ENCODE peak calls at places on chromosomes 1 and 21, in six cellular contexts. C, I, A, F, Z and O are unnamed samples.

GRCh38 chr1:16615253-16616252 is 2.2 kb upstream of the NBPF1 start:
- DNase-seq in Z (no peak), A (no peak), F (no peak), C (peak; percentile 61), I (no peak), O (no peak)

GRCh38 chr1:167489581-167490340 is 28.6 kb downstream of the CD247 start:
- DNase-seq in F (no peak), I (no peak), A (no peak), C (no peak), Z (no peak), O (no peak)

GRCh38 chr1:203569490-203570318 is 56.9 kb upstream of the ATP2B4 start:
- DNase-seq in C (no peak), Z (no peak), F (no peak), I (no peak), A (no peak), O (no peak)

GRCh38 chr21:37993071-37993470 is 76.8 kb upstream of the KCNJ6 start:
- DNase-seq in F (no peak), A (no peak), I (no peak), Z (no peak), C (no peak), O (no peak)

GRCh38 chr1:40267767-40268187 is 9.7 kb downstream of the ZMPSTE24 start:
- DNase-seq in F (no peak), C (no peak), Z (no peak), I (no peak), A (peak; percentile 53), O (no peak)

GRCh38 chr1:162213281-162213909 is 143.9 kb downstream of the NOS1AP start:
- DNase-seq in A (peak; percentile 80), C (no peak), Z (no peak), F (peak; percentile 86), I (no peak), O (no peak)

GRCh38 chr1:204296431-204296988 is 63.2 kb downstream of the PLEKHA6 start:
- DNase-seq in C (no peak), F (peak; percentile 41), A (no peak), I (no peak), Z (no peak), O (peak; percentile 45)

GRCh38 chr1:244473059-244473605 is 12.1 kb downstream of the CATSPERE start:
- DNase-seq in Z (no peak), I (no peak), A (no peak), F (no peak), C (no peak), O (no peak)

GRCh38 chr1:47616036-47616435 is 178.2 kb downstream of the FOXD2 start:
- DNase-seq in A (no peak), Z (no peak), F (no peak), C (no peak), I (no peak), O (no peak)

GRCh38 chr1:41446851-41447610 is 37.5 kb downstream of the EDN2 start:
- DNase-seq in F (no peak), A (no peak), Z (no peak), I (no peak), C (no peak), O (no peak)

GRCh38 chr21:40272037-40272436 is 404.8 kb downstream of the PCP4 start:
- DNase-seq in I (no peak), Z (no peak), A (no peak), F (no peak), C (no peak), O (no peak)

GRCh38 chr1:42040159-42040558 is 113.1 kb upstream of the GUCA2B start:
- DNase-seq in A (no peak), C (no peak), F (no peak), I (no peak), Z (no peak), O (no peak)

GRCh38 chr21:33318087-33318486 is 6.7 kb upstream of the IFNAR1 start:
- DNase-seq in F (no peak), I (no peak), Z (no peak), A (no peak), C (no peak), O (no peak)

GRCh38 chr1:203177471-203178039 is 1.9 kb upstream of the MYBPH start:
- DNase-seq in A (no peak), Z (no peak), F (no peak), I (peak; percentile 43), C (no peak), O (peak; percentile 83)

GRCh38 chr21:32978346-32979270 is 47.1 kb upstream of the OLIG2 start:
- DNase-seq in I (no peak), Z (no peak), F (no peak), C (no peak), A (no peak), O (no peak)

GRCh38 chr1:54887665-54888071 is 673 bp upstream of the DHCR24 start:
- DNase-seq in I (no peak), F (no peak), Z (no peak), C (no peak), A (no peak), O (peak; percentile 61)

GRCh38 chr1:85544689-85545203 is 35.8 kb upstream of the CCN1 start:
- DNase-seq in Z (no peak), F (peak; percentile 46), A (peak; percentile 23), I (no peak), C (no peak), O (no peak)

GRCh38 chr21:36478941-36479340 is 981 bp downstream of the CLDN14 start:
- DNase-seq in C (no peak), F (no peak), I (peak; percentile 15), A (peak; percentile 48), Z (no peak), O (no peak)

GRCh38 chr21:41635874-41636273 is 127.9 kb upstream of the TMPRSS2 start:
- DNase-seq in Z (no peak), A (no peak), F (no peak), I (no peak), C (no peak), O (no peak)

GRCh38 chr1:6025269-6026094 is 20.2 kb upstream of the KCNAB2 start:
- DNase-seq in Z (no peak), I (no peak), F (no peak), C (no peak), A (no peak), O (peak; percentile 55)

GRCh38 chr21:41884501-41885030 is 5.4 kb upstream of the PRDM15 start:
- DNase-seq in F (no peak), I (no peak), A (no peak), Z (no peak), C (no peak), O (no peak)

GRCh38 chr1:182004601-182005000 is 56.9 kb downstream of the ZNF648 start:
- DNase-seq in C (no peak), F (no peak), I (no peak), Z (no peak), A (no peak), O (no peak)

GRCh38 chr1:101365186-101365585 is 128.4 kb downstream of the S1PR1 start:
- DNase-seq in Z (no peak), C (no peak), F (no peak), A (no peak), I (no peak), O (no peak)

GRCh38 chr1:9239622-9240401 is 5.2 kb downstream of the H6PD start:
- DNase-seq in Z (no peak), I (no peak), F (peak; percentile 83), A (peak; percentile 78), C (peak; percentile 18), O (peak; percentile 93)

GRCh38 chr1:21659099-21659923 is 9.8 kb downstream of the RAP1GAP start:
- DNase-seq in C (peak; percentile 90), I (peak; percentile 63), A (peak; percentile 70), F (peak; percentile 58), Z (no peak), O (peak; percentile 80)

DNA sequence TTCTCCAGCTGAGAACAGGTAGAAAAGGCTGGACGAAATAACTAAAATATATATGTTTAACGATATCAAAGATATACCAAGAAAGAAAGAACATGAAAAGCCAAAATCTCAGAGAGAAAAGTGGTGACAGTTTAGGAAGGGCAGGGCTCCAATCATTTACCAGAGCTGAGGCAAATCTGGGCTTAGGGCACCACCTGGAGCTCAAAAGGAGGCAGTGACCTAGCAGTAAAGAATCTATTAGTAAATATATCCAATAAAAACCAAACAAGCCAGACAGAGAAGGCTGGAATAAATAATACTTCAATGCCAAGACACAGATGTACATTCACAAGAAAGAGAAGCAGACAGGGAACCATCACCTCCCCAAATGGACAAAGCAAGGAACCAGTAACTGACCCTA is 43.5 kb downstream of the CHIA start:
- DNase-seq in C (peak; percentile 38), F (peak; percentile 50), I (no peak), Z (peak; percentile 33), A (peak; percentile 16), O (peak; percentile 55)
- TF ChIP-seq MYC in C (no peak), F (no peak), I (no peak), Z (no peak), A (no peak), O (no peak)

DNA sequence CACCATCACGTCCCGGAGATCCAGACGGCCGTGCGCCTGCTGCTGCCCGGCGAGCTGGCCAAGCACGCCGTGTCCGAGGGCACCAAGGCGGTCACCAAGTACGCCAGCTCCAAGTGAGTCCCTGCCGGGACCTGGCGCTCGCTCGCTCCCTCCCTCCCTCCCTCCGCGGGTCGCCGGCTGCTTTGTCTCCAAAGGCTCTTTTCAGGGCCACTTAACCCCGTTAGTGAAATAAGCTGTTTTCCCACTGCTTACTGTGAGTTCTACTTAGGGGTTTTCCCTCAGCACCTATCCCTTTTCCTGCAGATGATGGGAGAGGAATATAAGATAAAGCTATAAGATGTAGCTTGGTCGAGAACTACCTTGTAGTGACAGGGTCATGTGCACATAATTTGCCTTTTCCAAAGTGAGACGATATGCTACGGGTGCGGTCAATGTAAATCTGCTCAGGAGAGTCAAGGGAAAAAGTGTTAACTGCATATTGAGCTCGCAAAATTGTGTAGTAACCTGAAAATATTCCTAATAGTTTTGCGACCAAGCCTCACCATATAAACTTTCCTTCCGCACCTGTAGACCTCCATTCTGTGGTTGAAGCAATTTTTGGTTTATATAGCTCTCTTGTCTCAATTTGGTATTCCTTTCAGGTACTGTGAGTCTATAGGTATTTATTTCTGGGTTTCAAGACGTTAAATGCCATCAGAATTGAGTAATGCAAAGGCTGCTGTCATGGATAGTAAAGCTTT is 55.9 kb upstream of the BOLA1 start:
- DNase-seq in F (peak; percentile 23), A (peak; percentile 46), I (no peak), Z (no peak), C (peak; percentile 37), O (peak; percentile 38)
- TF ChIP-seq POLR2A in F (peak; percentile 57), A (peak; percentile 20), I (no peak), Z (peak; percentile 49), C (peak; percentile 69), O (peak; percentile 22)

DNA sequence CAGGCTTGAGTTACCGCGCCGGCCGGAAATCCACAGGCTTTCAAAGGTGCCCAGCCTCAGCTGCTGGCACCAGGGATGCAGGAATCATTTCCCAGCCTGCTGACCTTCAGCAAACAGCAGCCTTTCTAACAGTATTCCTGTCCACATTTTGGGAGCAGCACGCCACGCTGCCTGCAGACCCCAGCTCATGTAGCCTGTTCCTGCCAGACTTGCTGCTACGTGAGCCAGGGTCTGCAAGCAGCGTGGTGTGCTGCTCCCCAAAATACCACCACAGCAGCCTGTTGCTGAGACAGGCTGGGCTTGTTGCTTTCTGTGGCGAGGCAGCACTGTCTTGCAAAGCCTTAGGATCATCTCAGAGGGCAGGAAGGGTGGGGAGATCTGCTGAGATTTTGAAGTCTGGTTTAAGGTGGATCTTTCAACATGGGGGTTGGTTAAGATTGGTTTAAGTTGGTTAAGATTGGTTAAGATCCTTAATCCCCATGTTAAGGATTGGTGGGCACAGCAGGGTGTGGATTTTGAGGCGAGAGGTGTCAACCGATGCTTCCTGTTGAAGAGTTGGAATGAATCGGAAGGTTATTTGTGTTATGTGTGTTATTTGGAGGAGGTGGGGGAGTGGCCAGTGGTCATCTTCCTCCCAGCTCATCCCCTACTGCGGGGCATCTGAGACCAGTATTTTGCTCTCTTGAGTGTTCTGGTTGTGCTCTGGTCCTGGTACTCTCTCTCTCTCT is 12.9 kb downstream of the FAAH start:
- DNase-seq in I (no peak), Z (no peak), C (no peak), A (no peak), F (no peak), O (no peak)
- TF ChIP-seq CTCF in I (no peak), Z (no peak), C (no peak), A (no peak), F (no peak), O (no peak)

GRCh38 chr1:223106856-223107255 is 36.2 kb downstream of the TLR5 start:
- DNase-seq in F (no peak), C (no peak), A (peak; percentile 56), I (no peak), Z (no peak), O (peak; percentile 12)
- TF ChIP-seq MYC in F (no peak), C (no peak), A (no peak), I (no peak), Z (no peak), O (no peak)